ENCODE peak calls at places on chromosome 12, in seven cellular contexts. M is psoas muscle, W is AG09309, B is neural progenitor cell, Q is choroid plexus epithelial cell, V is omental fat pad, F is sigmoid colon. P is an unnamed sample.

GRCh38 chr12:70451528-70451927 is 85.4 kb downstream of the KCNMB4 start:
- DNase-seq in M (no peak), W (no peak), B (no peak), Q (no peak), V (no peak), F (no peak), P (no peak)

GRCh38 chr12:39966738-39967137 is 139.1 kb downstream of the SLC2A13 start:
- DNase-seq in M (no peak), W (no peak), B (no peak), Q (no peak), V (no peak), F (no peak), P (no peak)

GRCh38 chr12:464484-465267 is 4.9 kb downstream of the B4GALNT3 start:
- DNase-seq in M (no peak), W (no peak), B (no peak), Q (no peak), V (no peak), F (no peak), P (no peak)

GRCh38 chr12:80068173-80068572 is 31.2 kb upstream of the OTOGL start:
- DNase-seq in M (no peak), W (no peak), B (peak; percentile 39), Q (no peak), V (no peak), F (no peak), P (no peak)

GRCh38 chr12:102095677-102096263 is 24.1 kb downstream of the NUP37 start:
- DNase-seq in M (no peak), W (no peak), B (peak; percentile 5), Q (peak; percentile 72), V (no peak), F (no peak), P (peak; percentile 37)

GRCh38 chr12:107296681-107297086 is 203.3 kb upstream of the CRY1 start:
- DNase-seq in M (no peak), W (no peak), B (no peak), Q (peak; percentile 44), V (no peak), F (no peak), P (no peak)

GRCh38 chr12:77925536-77926108 is 94.9 kb downstream of the NAV3 start:
- DNase-seq in M (peak; percentile 43), W (peak; percentile 95), B (peak; percentile 91), Q (peak; percentile 99), V (peak; percentile 25), F (peak; percentile 88), P (peak; percentile 99)

GRCh38 chr12:96210376-96211055 is 16.3 kb downstream of the ELK3 start:
- DNase-seq in M (no peak), W (no peak), B (no peak), Q (no peak), V (no peak), F (no peak), P (no peak)

GRCh38 chr12:63916561-63917476 is 72.3 kb downstream of the SRGAP1 start:
- DNase-seq in M (no peak), W (no peak), B (no peak), Q (peak; percentile 61), V (no peak), F (no peak), P (peak; percentile 18)

GRCh38 chr12:11607313-11608081 is 42.0 kb upstream of the ETV6 start:
- DNase-seq in M (no peak), W (peak; percentile 23), B (peak; percentile 32), Q (peak; percentile 71), V (no peak), F (no peak), P (peak; percentile 18)

GRCh38 chr12:1044697-1045096 is 53.7 kb downstream of the ERC1 start:
- DNase-seq in M (no peak), W (peak; percentile 17), B (no peak), Q (peak; percentile 30), V (no peak), F (no peak), P (peak; percentile 30)

GRCh38 chr12:121260091-121260490 is 36.4 kb downstream of the CAMKK2 start:
- DNase-seq in M (no peak), W (no peak), B (no peak), Q (no peak), V (no peak), F (no peak), P (no peak)

GRCh38 chr12:116595186-116595585 is 36.0 kb downstream of the MAP1LC3B2 start:
- DNase-seq in M (no peak), W (peak; percentile 76), B (no peak), Q (no peak), V (no peak), F (no peak), P (no peak)

GRCh38 chr12:56071648-56072047 is 8.3 kb upstream of the ERBB3 start:
- DNase-seq in M (no peak), W (no peak), B (no peak), Q (peak; percentile 14), V (no peak), F (peak; percentile 15), P (peak; percentile 72)

GRCh38 chr12:109481863-109482262 is 4.4 kb downstream of the UBE3B start:
- DNase-seq in M (no peak), W (no peak), B (no peak), Q (no peak), V (no peak), F (no peak), P (no peak)

GRCh38 chr12:132739600-132740312 is 21.9 kb downstream of the ANKLE2 start:
- DNase-seq in M (no peak), W (no peak), B (no peak), Q (no peak), V (no peak), F (no peak), P (no peak)

GRCh38 chr12:131280426-131280825 is 326.7 kb downstream of the ADGRD1 start:
- DNase-seq in M (no peak), W (no peak), B (no peak), Q (no peak), V (no peak), F (peak; percentile 35), P (no peak)

GRCh38 chr12:68276400-68276930 is 23.1 kb upstream of the IL22 start:
- DNase-seq in M (no peak), W (no peak), B (no peak), Q (peak; percentile 71), V (no peak), F (no peak), P (no peak)

GRCh38 chr12:68281685-68282084 is 28.3 kb upstream of the IL22 start:
- DNase-seq in M (no peak), W (no peak), B (no peak), Q (no peak), V (no peak), F (no peak), P (no peak)

GRCh38 chr12:68280240-68280639 is 26.8 kb upstream of the IL22 start:
- DNase-seq in M (no peak), W (no peak), B (no peak), Q (no peak), V (no peak), F (no peak), P (no peak)

DNA sequence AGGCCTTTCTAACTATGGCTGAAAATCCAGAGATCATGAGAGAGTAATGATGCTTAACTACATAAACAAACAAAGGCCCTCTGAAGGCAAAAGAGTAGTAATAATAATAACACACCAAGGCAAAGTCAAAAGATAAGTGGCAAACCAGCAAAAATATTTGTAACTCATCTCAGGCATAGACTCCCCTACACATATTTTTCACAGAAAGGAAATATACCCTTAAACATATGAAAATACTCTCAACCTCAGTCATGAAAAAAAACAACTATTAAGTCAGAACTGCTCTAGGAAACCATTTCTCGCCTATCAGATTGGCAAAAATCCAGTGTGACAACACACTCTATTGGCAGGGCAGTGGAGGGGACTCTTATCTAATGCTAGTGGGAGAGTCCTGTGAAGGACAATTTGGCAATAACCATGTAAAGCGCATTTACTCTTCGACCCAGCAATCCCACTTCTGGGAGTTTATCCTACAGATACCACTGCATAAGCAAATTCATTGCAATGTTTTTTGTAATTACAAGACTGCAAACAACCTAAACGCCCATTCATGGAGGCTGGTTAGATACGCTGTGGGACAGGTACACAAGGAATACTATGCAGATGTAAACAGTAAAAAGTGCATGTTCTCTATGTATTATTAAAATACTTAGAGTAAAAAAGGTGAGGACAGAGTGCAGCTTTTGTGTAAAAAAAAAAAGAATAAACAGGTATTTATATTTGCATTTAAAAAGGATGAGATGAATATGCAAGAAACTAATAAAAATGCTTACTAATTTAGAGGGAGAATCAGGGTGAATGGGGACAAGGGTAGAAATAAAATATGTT is 26.0 kb upstream of the IL22 start:
- DNase-seq in M (no peak), W (no peak), B (no peak), Q (peak; percentile 52), V (no peak), F (no peak), P (no peak)
- TF ChIP-seq CTCF in M (no peak), W (no peak), B (no peak), Q (no peak), V (no peak), F (no peak), P (no peak)

DNA sequence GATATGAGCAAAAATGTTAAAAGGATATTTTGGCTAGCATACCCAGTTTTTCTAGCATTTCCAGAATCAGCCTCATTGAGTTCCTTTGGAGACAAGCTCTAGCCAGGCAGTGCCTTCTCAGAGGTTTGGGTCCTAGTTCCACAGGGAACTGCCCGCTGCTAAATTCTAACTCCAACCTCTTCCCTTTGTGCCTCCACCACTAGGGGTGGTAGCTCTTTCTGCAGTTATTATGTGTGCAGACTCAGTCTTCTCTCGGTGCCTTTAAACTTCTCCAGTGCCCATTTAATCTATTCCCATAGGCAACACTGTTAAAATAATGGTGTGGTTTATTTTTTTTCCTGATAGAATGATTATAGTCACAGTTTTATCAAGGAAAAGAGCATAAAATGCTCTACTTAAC is 21.5 kb upstream of the SLC25A3 start:
- DNase-seq in M (no peak), W (no peak), B (peak; percentile 26), Q (no peak), V (no peak), F (no peak), P (no peak)
- TF ChIP-seq CTCF in M (no peak), W (peak; percentile 15), B (peak; percentile 49), Q (peak; percentile 58), V (no peak), F (no peak), P (peak; percentile 58)

GRCh38 chr12:24769682-24770081 is 179.2 kb downstream of the BCAT1 start:
- DNase-seq in M (no peak), W (no peak), B (no peak), Q (no peak), V (no peak), F (no peak), P (no peak)
- TF ChIP-seq CTCF in M (no peak), W (no peak), B (no peak), Q (no peak), V (no peak), F (no peak), P (no peak)

DNA sequence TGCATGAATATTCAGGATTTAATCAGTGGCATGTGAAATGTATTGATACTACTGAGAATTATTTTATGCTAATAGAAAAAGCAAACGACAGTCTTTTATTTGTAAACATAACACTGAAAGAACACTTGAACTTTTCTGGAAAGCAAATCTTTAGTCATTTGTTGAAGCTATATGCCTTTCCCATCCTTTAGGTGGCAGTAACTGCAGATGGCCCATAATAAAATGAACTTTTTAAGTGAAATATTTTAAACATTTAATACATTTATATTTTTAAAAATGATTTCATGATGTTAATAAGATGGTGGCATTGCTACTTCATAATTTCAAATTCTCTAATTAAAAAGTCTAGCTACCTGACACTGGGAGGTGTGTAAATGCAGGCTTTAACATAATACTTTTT is 13.9 kb upstream of the KRR1 start:
- DNase-seq in M (no peak), W (no peak), B (no peak), Q (peak; percentile 49), V (no peak), F (no peak), P (no peak)
- TF ChIP-seq CTCF in M (no peak), W (peak; percentile 43), B (peak; percentile 11), Q (peak; percentile 64), V (no peak), F (no peak), P (peak; percentile 80)

DNA sequence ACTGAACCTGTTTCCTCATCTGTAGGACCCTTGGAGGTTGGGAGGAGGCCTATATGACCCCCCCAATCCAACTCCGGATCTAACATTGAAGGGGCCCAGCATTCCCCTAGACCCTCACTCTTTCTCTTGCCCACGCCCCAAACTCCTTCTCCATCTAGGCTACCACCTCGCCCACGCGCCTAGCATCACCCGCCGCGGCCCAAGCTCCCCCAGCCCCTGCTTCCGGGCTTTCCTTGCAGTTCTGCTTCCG is 468 bp downstream of the CERS5 start:
- DNase-seq in M (peak; percentile 49), W (no peak), B (no peak), Q (no peak), V (no peak), F (peak; percentile 72), P (no peak)
- TF ChIP-seq CTCF in M (no peak), W (no peak), B (no peak), Q (no peak), V (no peak), F (no peak), P (no peak)